ENCODE peak calls at places on chromosome 21, in eight cellular contexts. F, E, H, O, Q, C, A and Z are unnamed samples.

GRCh38 chr21:29025328-29025713 is 853 bp downstream of the USP16 start:
- DNase-seq in C (no peak), H (no peak), F (no peak), E (no peak), A (peak), O (no peak), Q (no peak), Z (no peak)

GRCh38 chr21:43287974-43288755 is 119.4 kb downstream of the CRYAA start:
- DNase-seq in C (peak), H (no peak), A (peak), O (no peak), Q (no peak), F (no peak), E (no peak), Z (peak)

GRCh38 chr21:29181799-29182470 is 51.5 kb downstream of the MAP3K7CL start:
- DNase-seq in F (peak), H (no peak), C (no peak), A (peak), O (no peak), E (no peak), Q (no peak), Z (no peak)

GRCh38 chr21:35616090-35616489 is 444.2 kb downstream of the SETD4 start:
- DNase-seq in H (no peak), C (no peak), F (no peak), O (peak), Q (no peak), A (peak), E (peak), Z (no peak)

GRCh38 chr21:38959686-38960049 is 153.9 kb downstream of the ETS2 start:
- DNase-seq in C (no peak), H (no peak), A (no peak), Q (no peak), F (no peak), O (no peak), E (no peak), Z (no peak)

GRCh38 chr21:19767546-19767945 is 1230.7 kb upstream of the NCAM2 start:
- DNase-seq in Q (no peak), A (no peak), C (no peak), H (no peak), F (no peak), O (no peak), E (no peak), Z (no peak)

GRCh38 chr21:35885942-35886541 is 174.3 kb downstream of the SETD4 start:
- DNase-seq in O (no peak), A (no peak), F (no peak), Q (no peak), C (no peak), H (no peak), E (no peak), Z (no peak)

GRCh38 chr21:37462087-37462861 is 95.7 kb downstream of the DYRK1A start:
- DNase-seq in C (no peak), Q (no peak), F (no peak), A (no peak), E (no peak), O (no peak), H (no peak), Z (no peak)

GRCh38 chr21:14926186-14926585 is 138.6 kb downstream of the NRIP1 start:
- DNase-seq in O (no peak), E (no peak), Q (no peak), A (no peak), H (no peak), F (no peak), C (no peak), Z (no peak)

GRCh38 chr21:25974937-25975336 is 195.6 kb downstream of the APP start:
- DNase-seq in Q (peak), F (no peak), A (no peak), H (no peak), C (no peak), E (no peak), O (no peak), Z (no peak)

GRCh38 chr21:43361493-43362296 is 65.2 kb downstream of the SIK1 start:
- DNase-seq in H (no peak), A (peak), Q (peak), F (no peak), C (no peak), O (peak), E (peak), Z (no peak)

GRCh38 chr21:36504067-36505058 is 24.4 kb upstream of the CLDN14 start:
- DNase-seq in E (peak), Q (no peak), F (no peak), H (peak), O (peak), C (no peak), A (peak), Z (no peak)

GRCh38 chr21:39633043-39633442 is 20.3 kb downstream of the B3GALT5 start:
- DNase-seq in A (peak), E (no peak), F (no peak), Q (no peak), C (no peak), O (no peak), H (no peak), Z (no peak)

GRCh38 chr21:27647401-27647800 is 680.5 kb upstream of the ADAMTS5 start:
- DNase-seq in O (no peak), H (no peak), A (no peak), C (no peak), Q (no peak), F (no peak), E (no peak), Z (no peak)

GRCh38 chr21:35840197-35840799 is 220.0 kb downstream of the SETD4 start:
- DNase-seq in C (peak), F (peak), O (peak), H (peak), A (peak), E (peak), Q (no peak), Z (no peak)

GRCh38 chr21:41121785-41122415 is 46.1 kb upstream of the BACE2 start:
- DNase-seq in A (peak), O (no peak), F (peak), Q (peak), C (peak), E (peak), H (peak), Z (peak)

GRCh38 chr21:28832013-28832714 is 160.5 kb downstream of the LTN1 start:
- DNase-seq in O (peak), F (no peak), A (no peak), C (no peak), E (no peak), Q (no peak), H (no peak), Z (no peak)

GRCh38 chr21:18424250-18424649 is 20.7 kb upstream of the TMPRSS15 start:
- DNase-seq in F (no peak), C (no peak), Q (no peak), E (no peak), H (no peak), O (no peak), A (no peak), Z (no peak)

GRCh38 chr21:27703806-27704205 is 736.9 kb upstream of the ADAMTS5 start:
- DNase-seq in E (peak), Q (no peak), C (no peak), A (no peak), H (no peak), F (no peak), O (no peak), Z (no peak)

GRCh38 chr21:19440792-19441494 is 1037.4 kb upstream of the TMPRSS15 start:
- DNase-seq in A (no peak), C (no peak), Q (no peak), H (no peak), F (no peak), O (no peak), E (no peak), Z (no peak)

GRCh38 chr21:38861006-38861405 is 55.3 kb downstream of the ETS2 start:
- DNase-seq in C (no peak), Q (peak), O (no peak), H (no peak), F (no peak), A (no peak), E (no peak), Z (no peak)

GRCh38 chr21:42039470-42039901 is 29.3 kb upstream of the ZBTB21 start:
- DNase-seq in E (peak), H (no peak), C (no peak), F (peak), O (no peak), Q (no peak), A (peak), Z (no peak)

GRCh38 chr21:43269461-43269860 is 100.7 kb downstream of the CRYAA start:
- DNase-seq in O (peak), F (no peak), A (no peak), C (no peak), Q (peak), E (no peak), H (no peak), Z (peak)

GRCh38 chr21:31446206-31446900 is 102.3 kb upstream of the TIAM1 start:
- DNase-seq in O (peak), E (no peak), A (peak), Q (no peak), H (no peak), F (no peak), C (no peak), Z (no peak)
- H3K27ac ChIP-seq in O (no peak), E (no peak), A (no peak), Q (no peak), H (no peak), F (no peak), C (no peak), Z (no peak)

GRCh38 chr21:31119199-31119598 is 80.9 kb upstream of the KRTAP19-8 start:
- DNase-seq in C (no peak), Q (no peak), O (no peak), H (no peak), E (no peak), A (no peak), F (no peak), Z (no peak)

GRCh38 chr21:31128234-31128633 is 90.0 kb upstream of the KRTAP19-8 start:
- DNase-seq in A (no peak), C (no peak), O (no peak), H (no peak), F (no peak), E (no peak), Q (no peak), Z (no peak)

GRCh38 chr21:31124005-31124404 is 85.7 kb upstream of the KRTAP19-8 start:
- DNase-seq in C (no peak), H (no peak), F (peak), O (no peak), E (no peak), Q (no peak), A (no peak), Z (no peak)
- H3K27ac ChIP-seq in C (no peak), H (no peak), F (no peak), O (no peak), E (no peak), Q (peak), A (no peak), Z (no peak)

DNA sequence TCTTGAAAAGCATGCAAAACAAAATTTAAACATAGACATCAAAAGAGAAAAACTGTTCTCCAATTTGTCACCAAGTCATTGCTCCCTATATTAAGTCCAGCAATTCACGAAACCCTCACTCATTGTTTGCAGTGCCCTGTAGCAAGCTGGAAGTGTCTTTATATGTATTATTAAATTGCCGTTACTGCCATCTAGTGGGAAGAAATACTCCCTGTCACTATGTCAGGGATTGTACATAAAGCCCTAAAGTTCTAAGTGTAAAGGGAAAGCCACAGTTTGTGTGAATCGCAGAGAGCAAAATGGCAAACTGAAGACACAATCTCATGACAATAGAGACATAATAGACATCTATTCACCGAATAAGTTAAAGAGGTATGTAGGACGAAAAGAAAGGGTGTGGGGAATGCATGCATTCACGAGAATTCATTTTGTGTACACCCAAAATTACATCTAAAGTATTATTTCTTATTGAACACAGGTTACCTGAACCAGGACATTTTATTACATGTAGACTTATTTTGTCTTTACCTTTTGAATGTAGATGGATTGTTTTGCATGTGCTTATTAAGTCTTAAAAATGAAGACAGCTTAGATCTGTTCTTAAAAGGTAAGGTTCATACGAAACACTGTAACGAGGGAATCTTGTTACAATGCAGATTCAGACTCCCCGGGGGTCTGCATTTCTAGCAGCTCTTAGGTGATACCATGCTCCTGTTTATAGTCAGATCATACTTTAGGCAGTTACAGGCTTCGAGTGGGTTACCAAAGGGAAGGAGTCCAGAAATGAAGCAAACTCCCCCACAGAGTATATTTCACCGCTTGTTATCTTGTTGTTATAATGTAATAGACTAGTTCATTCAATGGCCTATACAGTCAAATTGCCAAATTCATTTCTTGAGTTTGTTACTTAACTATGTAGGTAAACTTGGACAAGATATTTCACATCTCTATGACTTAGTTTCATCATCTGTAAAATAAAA is 600.8 kb downstream of the USP25 start:
- DNase-seq in H (no peak), A (peak), F (peak), E (peak), Q (no peak), C (no peak), O (peak), Z (no peak)
- H3K27ac ChIP-seq in H (no peak), A (no peak), F (no peak), E (no peak), Q (no peak), C (no peak), O (no peak), Z (no peak)

DNA sequence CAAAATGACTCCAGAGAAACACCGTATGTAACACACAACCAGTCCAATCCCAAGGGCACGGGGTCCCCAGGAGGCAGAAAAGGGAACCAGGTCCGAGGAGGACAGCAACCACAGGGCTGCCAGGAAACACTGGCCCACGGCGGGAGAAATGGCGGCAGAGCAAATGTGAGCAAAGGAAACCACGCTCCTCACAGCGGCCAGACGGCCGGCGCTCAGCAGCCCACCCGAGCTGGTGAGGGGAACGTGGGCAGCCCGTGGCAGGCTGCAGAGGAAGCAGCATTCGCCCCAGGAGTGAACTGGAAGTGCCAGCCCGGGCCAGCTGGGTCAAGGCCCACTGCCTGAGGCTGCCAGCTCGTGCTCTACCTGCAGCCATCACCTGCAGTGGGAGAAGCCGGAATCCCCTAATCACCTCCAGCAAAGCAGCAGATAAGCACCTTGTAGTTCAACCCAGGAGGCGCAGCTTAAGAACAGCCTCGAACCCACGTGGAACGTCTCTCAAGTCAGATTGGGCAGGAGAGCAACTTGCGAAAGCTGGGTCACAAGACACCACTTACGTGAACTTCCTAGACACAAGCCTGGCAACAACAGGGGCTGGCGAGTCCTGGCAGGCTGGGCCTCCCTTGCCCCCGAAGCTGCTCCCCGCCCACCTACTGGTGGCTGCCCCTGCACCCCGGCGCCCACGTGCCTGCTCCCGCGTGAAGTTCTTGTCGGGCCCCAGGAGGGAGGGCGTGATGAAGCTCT is 6.7 kb downstream of the SLC19A1 start:
- DNase-seq in O (no peak), C (peak), Q (peak), A (no peak), F (peak), H (no peak), E (no peak), Z (peak)
- H3K27ac ChIP-seq in O (no peak), C (peak), Q (peak), A (no peak), F (no peak), H (peak), E (no peak), Z (no peak)

GRCh38 chr21:46372014-46372485 is 48.1 kb downstream of the PCNT start:
- DNase-seq in Q (no peak), C (no peak), F (no peak), O (no peak), H (no peak), E (no peak), A (no peak), Z (no peak)

GRCh38 chr21:46371204-46372013 is 47.5 kb downstream of the PCNT start:
- DNase-seq in H (no peak), O (no peak), C (no peak), F (no peak), Q (no peak), A (no peak), E (no peak), Z (no peak)

GRCh38 chr21:46368533-46369285 is 44.8 kb downstream of the PCNT start:
- DNase-seq in Q (no peak), O (peak), E (no peak), C (no peak), F (no peak), H (no peak), A (no peak), Z (no peak)

GRCh38 chr21:46366966-46367365 is 43.0 kb downstream of the PCNT start:
- DNase-seq in H (no peak), F (no peak), C (no peak), O (no peak), A (no peak), E (no peak), Q (no peak), Z (no peak)

DNA sequence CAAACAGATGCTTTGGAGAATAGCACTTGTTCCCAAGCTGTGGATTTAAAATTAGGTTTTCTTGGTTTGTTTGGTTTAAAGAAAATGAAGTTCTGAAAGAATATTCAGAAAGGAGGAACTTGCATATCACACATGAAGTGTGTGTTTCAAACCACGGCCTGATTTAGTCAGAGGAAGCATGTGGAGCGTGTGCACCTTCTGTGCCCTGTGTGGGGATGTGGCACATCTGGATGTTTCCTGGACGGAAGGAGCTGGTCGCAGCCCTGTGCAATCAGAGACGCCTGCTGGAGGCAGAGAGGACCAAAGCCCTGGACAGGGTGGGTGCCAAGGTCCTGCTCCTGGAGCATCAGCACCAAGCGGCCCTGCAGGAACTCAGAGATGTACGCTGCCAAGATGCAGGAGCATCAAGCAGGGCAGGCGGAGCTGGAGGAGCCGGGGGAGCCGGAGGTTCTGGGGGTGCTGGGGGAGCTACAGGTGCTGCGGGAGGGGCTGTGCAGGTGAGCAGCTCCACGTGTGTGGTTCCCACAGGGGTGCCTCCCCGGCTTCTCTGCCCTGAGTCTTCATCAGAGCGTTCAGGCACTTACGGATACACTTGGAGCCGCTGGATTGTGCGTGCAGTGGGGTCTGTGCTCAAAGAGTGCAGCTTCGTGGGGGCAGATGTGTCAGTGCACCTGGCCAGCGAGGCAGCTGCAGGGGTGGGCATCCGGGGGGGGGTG is 45.7 kb downstream of the PCNT start:
- DNase-seq in O (no peak), E (no peak), C (no peak), F (no peak), Q (no peak), A (no peak), H (no peak), Z (no peak)
- H3K27ac ChIP-seq in O (peak), E (no peak), C (no peak), F (no peak), Q (no peak), A (no peak), H (no peak), Z (no peak)

GRCh38 chr21:32388306-32388705 is 4.5 kb downstream of the URB1 start:
- DNase-seq in O (no peak), C (no peak), E (no peak), Q (no peak), H (no peak), F (no peak), A (no peak), Z (no peak)

GRCh38 chr21:32383812-32384211 is 9.0 kb downstream of the URB1 start:
- DNase-seq in H (no peak), O (no peak), E (no peak), C (no peak), F (no peak), A (no peak), Q (no peak), Z (no peak)

GRCh38 chr21:32386195-32386870 is 6.5 kb downstream of the URB1 start:
- DNase-seq in C (peak), H (no peak), E (no peak), O (no peak), A (no peak), Q (peak), F (peak), Z (no peak)

GRCh38 chr21:32389337-32390015 is 3.3 kb downstream of the URB1 start:
- DNase-seq in C (no peak), F (no peak), E (no peak), H (no peak), Q (no peak), O (no peak), A (peak), Z (no peak)

GRCh38 chr21:32387151-32387550 is 5.7 kb downstream of the URB1 start:
- DNase-seq in H (no peak), A (no peak), C (no peak), F (no peak), O (no peak), E (no peak), Q (no peak), Z (no peak)
- H3K27ac ChIP-seq in H (no peak), A (no peak), C (no peak), F (no peak), O (no peak), E (no peak), Q (peak), Z (no peak)